ENCODE peak calls at places on chromosomes 4 and X, in five cellular contexts. V is RWPE2, M is suprapubic skin, B is esophagus squamous epithelium, E is PC-3. Q is an unnamed sample.

GRCh38 chr4:10582059-10582686 is 102.4 kb downstream of the CLNK start:
- DNase-seq in V (no peak), B (no peak), E (peak), M (no peak), Q (peak)

GRCh38 chr4:1842993-1843448 is 12.9 kb downstream of the LETM1 start:
- DNase-seq in B (no peak), V (no peak), M (no peak), E (peak), Q (peak)

GRCh38 chrX:15985937-15986336 is 131.3 kb upstream of the AP1S2 start:
- DNase-seq in M (no peak), E (peak), V (no peak), B (no peak), Q (no peak)

GRCh38 chr4:24810016-24810415 is 14.6 kb downstream of the SOD3 start:
- DNase-seq in E (no peak), M (no peak), B (no peak), V (no peak), Q (no peak)

GRCh38 chr4:101981756-101982155 is 191.2 kb downstream of the BANK1 start:
- DNase-seq in E (peak), M (no peak), V (no peak), B (no peak), Q (no peak)

GRCh38 chr4:53716011-53716410 is 124.7 kb upstream of the LNX1 start:
- DNase-seq in E (no peak), M (no peak), V (no peak), B (no peak), Q (peak)

GRCh38 chr4:100933628-100934027 is 413.7 kb downstream of the PPP3CA start:
- DNase-seq in M (no peak), B (no peak), E (no peak), V (no peak), Q (peak)

GRCh38 chr4:109614015-109614414 is 54.0 kb downstream of the MCUB start:
- DNase-seq in B (no peak), M (no peak), V (no peak), E (no peak), Q (no peak)

GRCh38 chrX:13875572-13875971 is 58.7 kb upstream of the GPM6B start:
- DNase-seq in M (no peak), B (no peak), E (no peak), V (no peak), Q (no peak)

GRCh38 chrX:115560978-115561604 is at the start of gene PLS3:
- DNase-seq in M (peak), B (peak), E (peak), V (peak), Q (peak)

GRCh38 chrX:150543230-150544155 is 24.9 kb upstream of the MTM1 start:
- DNase-seq in M (no peak), V (no peak), E (no peak), B (no peak), Q (no peak)

GRCh38 chrX:56782791-56783449 is 53.9 kb downstream of the NBDY start:
- DNase-seq in B (no peak), V (no peak), E (no peak), M (peak), Q (no peak)

GRCh38 chr4:7037425-7037824 is 5.7 kb upstream of the TADA2B start:
- DNase-seq in M (no peak), E (no peak), V (no peak), B (no peak), Q (no peak)
- TF ChIP-seq CTCF in M (no peak), E (no peak), V (no peak), B (no peak), Q (no peak)

GRCh38 chrX:38985375-38985774 is 184.1 kb downstream of the MID1IP1 start:
- DNase-seq in V (no peak), E (peak), M (no peak), B (no peak), Q (peak)
- TF ChIP-seq CTCF in V (peak), E (peak), M (no peak), B (no peak), Q (peak)

DNA sequence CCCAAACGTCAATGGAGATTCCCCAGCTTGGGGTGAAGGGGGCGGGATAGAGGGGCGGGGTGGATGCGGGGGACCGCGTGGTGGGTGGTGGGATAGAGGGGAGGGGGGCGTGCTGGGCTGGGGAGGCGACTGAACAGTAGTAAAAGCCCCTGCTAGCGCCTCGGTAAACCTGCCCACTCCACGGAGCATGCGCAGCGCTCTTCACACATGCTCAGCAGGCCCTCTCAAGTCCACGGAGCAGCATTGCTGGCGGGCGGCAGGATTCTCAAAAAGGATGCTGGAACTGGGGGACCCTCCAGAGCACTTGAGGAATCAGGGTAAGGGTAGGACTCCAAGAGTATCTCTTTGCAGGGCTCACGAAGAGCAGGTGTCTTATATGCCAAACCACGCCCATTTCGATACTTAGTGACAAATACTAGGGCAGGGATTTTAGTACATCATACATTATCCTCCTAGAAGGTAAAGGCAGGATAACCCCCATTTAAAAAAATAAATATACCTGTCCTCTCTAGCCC is 378 bp upstream of the RPS6KA6 start:
- DNase-seq in E (peak), M (peak), V (peak), B (no peak), Q (peak)
- TF ChIP-seq CTCF in E (no peak), M (no peak), V (no peak), B (no peak), Q (peak)

DNA sequence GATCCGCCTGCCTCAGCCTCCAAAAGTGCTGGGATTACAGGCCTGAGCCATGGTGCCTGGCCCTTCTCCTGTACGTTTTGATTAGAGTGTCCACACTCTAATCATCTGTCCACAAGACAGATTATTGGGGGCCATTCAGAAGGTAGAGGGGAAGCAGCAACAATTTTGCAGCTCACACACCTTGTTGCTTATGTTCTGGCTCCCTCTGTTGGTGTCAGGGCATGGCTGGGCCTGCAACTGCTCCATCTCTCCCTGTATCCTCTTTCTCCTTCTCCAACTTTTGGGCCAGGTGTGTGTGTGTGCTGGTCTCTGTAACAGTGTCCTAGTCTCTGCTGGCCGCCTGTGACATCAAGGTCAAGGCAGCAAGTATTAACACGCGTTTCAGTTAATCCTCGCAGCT is 125.5 kb upstream of the MBNL3 start:
- DNase-seq in E (peak), V (no peak), M (no peak), B (no peak), Q (no peak)
- TF ChIP-seq CTCF in E (peak), V (peak), M (no peak), B (no peak), Q (peak)

GRCh38 chr4:14871676-14872430 is 130.4 kb upstream of the CPEB2 start:
- DNase-seq in V (no peak), B (no peak), M (no peak), E (peak), Q (no peak)
- TF ChIP-seq CTCF in V (peak), B (peak), M (no peak), E (peak), Q (peak)

GRCh38 chr4:168537556-168537955 is 40.7 kb downstream of the PALLD start:
- DNase-seq in E (peak), B (no peak), M (no peak), V (no peak), Q (no peak)
- TF ChIP-seq CTCF in E (no peak), B (no peak), M (no peak), V (no peak), Q (no peak)

DNA sequence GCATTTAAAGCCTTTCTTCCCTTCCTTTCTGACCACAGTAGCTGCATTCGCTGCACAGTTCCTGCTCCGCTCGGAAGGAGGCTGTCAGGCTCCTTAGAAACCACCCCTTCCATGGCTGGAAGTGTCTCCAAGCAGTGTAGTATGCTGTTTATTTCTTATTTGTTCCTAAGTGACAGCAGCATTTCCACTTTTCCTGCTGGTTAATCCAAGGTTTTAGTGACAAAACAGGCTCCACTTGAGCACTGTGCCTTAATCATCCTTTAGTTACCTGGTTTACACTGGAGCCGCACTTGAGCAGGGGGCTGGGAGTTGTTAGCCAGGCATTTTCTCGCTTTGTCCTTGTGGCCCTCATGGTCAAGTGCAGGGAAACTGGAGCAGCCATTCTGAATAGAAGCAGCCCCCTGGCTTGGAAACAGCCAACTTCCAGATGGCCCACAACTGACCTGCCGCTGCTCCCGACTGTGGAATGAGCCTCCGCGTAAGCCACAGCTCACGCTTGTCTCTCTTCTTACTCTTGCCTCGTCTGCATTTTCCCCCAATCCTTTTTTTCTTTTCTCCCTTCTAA is 739.3 kb upstream of the TENM3 start:
- DNase-seq in M (no peak), V (no peak), E (no peak), B (no peak), Q (no peak)
- TF ChIP-seq CTCF in M (no peak), V (no peak), E (no peak), B (no peak), Q (no peak)

GRCh38 chr4:39341075-39341725 is 25.0 kb downstream of the RFC1 start:
- DNase-seq in V (no peak), B (no peak), M (no peak), E (no peak), Q (no peak)
- TF ChIP-seq CTCF in V (no peak), B (no peak), M (no peak), E (no peak), Q (no peak)

Q was measured in AG10803.